ENCODE peak calls at places on chromosomes 2 and 18, in eight cellular contexts. A is CD8-positive, alpha-beta T cell; N is cardiac muscle cell; J is K562; E is PC-9; K is pancreas; H is mammary epithelial cell; M is thyroid gland. T is an unnamed sample.
A peak's percentile ranks its signal among the peaks of the same experiment; 100 is the strongest.

GRCh38 chr18:8261651-8262091 is 347.6 kb upstream of the RAB12 start:
- DNase-seq in A (no peak), N (no peak), J (no peak), E (no peak), K (no peak), H (no peak), M (peak; percentile 27), T (no peak)

GRCh38 chr2:73984922-73985317 is 210 bp downstream of the TET3 start:
- DNase-seq in A (peak; percentile 68), N (no peak), J (no peak), E (no peak), K (peak; percentile 61), H (no peak), M (peak; percentile 65), T (no peak)

GRCh38 chr2:9554841-9555337 is 741 bp downstream of the ADAM17 start:
- DNase-seq in A (peak; percentile 16), N (peak; percentile 67), J (no peak), E (peak; percentile 78), K (peak; percentile 24), H (peak; percentile 86), M (peak; percentile 49), T (no peak)

GRCh38 chr2:61660511-61661388 is 122.6 kb upstream of the XPO1 start:
- DNase-seq in A (no peak), N (peak; percentile 42), J (no peak), E (no peak), K (peak; percentile 25), H (no peak), M (no peak), T (no peak)

GRCh38 chr2:234691968-234692955 is 195.4 kb upstream of the ARL4C start:
- DNase-seq in A (no peak), N (no peak), J (no peak), E (no peak), K (no peak), H (no peak), M (no peak), T (peak; percentile 45)

GRCh38 chr2:229059331-229060033 is 211.6 kb downstream of the PID1 start:
- DNase-seq in A (no peak), N (no peak), J (no peak), E (no peak), K (no peak), H (no peak), M (no peak), T (no peak)

GRCh38 chr2:64766841-64767669 is 113.3 kb upstream of the SERTAD2 start:
- DNase-seq in A (no peak), N (no peak), J (peak; percentile 24), E (no peak), K (no peak), H (no peak), M (no peak), T (no peak)

GRCh38 chr2:7609556-7610323 is 692.5 kb downstream of the RNF144A start:
- DNase-seq in A (no peak), N (no peak), J (no peak), E (no peak), K (no peak), H (no peak), M (no peak), T (no peak)

GRCh38 chr2:234269769-234270204 is 219.3 kb downstream of the SPP2 start:
- DNase-seq in A (no peak), N (no peak), J (no peak), E (peak; percentile 80), K (no peak), H (peak; percentile 20), M (no peak), T (no peak)

GRCh38 chr2:113977060-113977659 is 87.3 kb downstream of the ACTR3 start:
- DNase-seq in A (no peak), N (no peak), J (no peak), E (no peak), K (no peak), H (peak; percentile 6), M (peak; percentile 46), T (peak; percentile 72)

GRCh38 chr2:136017786-136018185 is 32.4 kb upstream of the DARS1 start:
- DNase-seq in A (no peak), N (no peak), J (no peak), E (no peak), K (no peak), H (no peak), M (no peak), T (no peak)
- H3K27ac ChIP-seq in A (no peak overlapping the region), N (no peak overlapping the region), J (no peak overlapping the region), E (no peak overlapping the region), K (no peak overlapping the region), H (no peak overlapping the region), M (no peak overlapping the region), T (no peak overlapping the region)

GRCh38 chr2:46547223-46548102 is 68.1 kb downstream of the TMEM247 start:
- DNase-seq in A (no peak), N (no peak), J (no peak), E (no peak), K (peak; percentile 54), H (no peak), M (no peak), T (no peak)
- TF ChIP-seq CTCF in A (no peak), N (no peak), J (no peak), E (no peak), K (no peak), H (no peak), M (no peak), T (no peak)

DNA sequence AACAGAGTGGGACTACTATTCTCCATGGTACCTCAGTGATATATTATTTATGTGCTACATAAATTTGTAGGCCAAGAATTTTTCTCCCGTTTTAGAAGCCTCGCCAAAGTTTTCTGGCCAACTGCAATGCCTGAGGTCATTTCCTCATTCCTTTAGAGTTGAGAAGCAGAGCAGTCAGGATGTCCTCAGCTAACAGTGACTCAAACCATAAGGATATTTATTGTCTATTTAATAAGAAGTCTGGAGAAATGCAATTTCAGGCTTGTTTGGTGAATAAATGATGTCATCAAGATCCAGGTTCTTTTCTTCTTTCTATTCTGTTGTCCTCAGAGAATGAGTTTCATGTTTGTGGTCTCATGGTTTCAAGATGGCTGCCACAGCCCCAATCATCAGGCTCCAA is 91.0 kb downstream of the ADCYAP1 start:
- DNase-seq in A (no peak), N (no peak), J (no peak), E (peak; percentile 76), K (no peak), H (peak; percentile 38), M (no peak), T (no peak)
- H3K27ac ChIP-seq in A (no peak overlapping the region), N (no peak overlapping the region), J (no peak overlapping the region), E (peak overlapping the region; percentile 65), K (no peak overlapping the region), H (no peak overlapping the region), M (no peak overlapping the region), T (no peak overlapping the region)

GRCh38 chr2:176104338-176105077 is 2.6 kb upstream of the HOXD11 start:
- DNase-seq in A (no peak), N (peak; percentile 44), J (no peak), E (no peak), K (no peak), H (no peak), M (no peak), T (no peak)
- TF ChIP-seq CTCF in A (no peak), N (no peak), J (no peak), E (no peak), K (no peak), H (no peak), M (no peak), T (no peak)

GRCh38 chr2:60411295-60411694 is 142.2 kb downstream of the BCL11A start:
- DNase-seq in A (no peak), N (no peak), J (no peak), E (no peak), K (no peak), H (no peak), M (no peak), T (no peak)

GRCh38 chr2:60410458-60411146 is 142.9 kb downstream of the BCL11A start:
- DNase-seq in A (no peak), N (peak; percentile 46), J (no peak), E (no peak), K (no peak), H (no peak), M (no peak), T (no peak)

GRCh38 chr2:60413819-60414178 is 139.7 kb downstream of the BCL11A start:
- DNase-seq in A (no peak), N (no peak), J (no peak), E (no peak), K (no peak), H (no peak), M (no peak), T (no peak)

GRCh38 chr2:60413069-60413818 is 140.2 kb downstream of the BCL11A start:
- DNase-seq in A (no peak), N (no peak), J (no peak), E (no peak), K (no peak), H (no peak), M (no peak), T (no peak)

GRCh38 chr2:60412626-60413025 is 140.8 kb downstream of the BCL11A start:
- DNase-seq in A (no peak), N (no peak), J (no peak), E (no peak), K (no peak), H (no peak), M (no peak), T (no peak)
- H3K27ac ChIP-seq in A (no peak overlapping the region), N (no peak overlapping the region), J (no peak overlapping the region), E (no peak overlapping the region), K (no peak overlapping the region), H (no peak overlapping the region), M (no peak overlapping the region), T (no peak overlapping the region)

GRCh38 chr18:11322716-11323115 is 173.3 kb upstream of the PIEZO2 start:
- DNase-seq in A (no peak), N (no peak), J (no peak), E (no peak), K (no peak), H (no peak), M (no peak), T (no peak)
- TF ChIP-seq CTCF in A (no peak), N (no peak), J (no peak), E (no peak), K (no peak), H (no peak), M (no peak), T (no peak)

GRCh38 chr18:9447334-9447733 is 28.0 kb upstream of the RALBP1 start:
- DNase-seq in A (no peak), N (no peak), J (no peak), E (no peak), K (no peak), H (no peak), M (no peak), T (no peak)
- H3K27ac ChIP-seq in A (no peak overlapping the region), N (no peak overlapping the region), J (no peak overlapping the region), E (no peak overlapping the region), K (no peak overlapping the region), H (no peak overlapping the region), M (no peak overlapping the region), T (no peak overlapping the region)

DNA sequence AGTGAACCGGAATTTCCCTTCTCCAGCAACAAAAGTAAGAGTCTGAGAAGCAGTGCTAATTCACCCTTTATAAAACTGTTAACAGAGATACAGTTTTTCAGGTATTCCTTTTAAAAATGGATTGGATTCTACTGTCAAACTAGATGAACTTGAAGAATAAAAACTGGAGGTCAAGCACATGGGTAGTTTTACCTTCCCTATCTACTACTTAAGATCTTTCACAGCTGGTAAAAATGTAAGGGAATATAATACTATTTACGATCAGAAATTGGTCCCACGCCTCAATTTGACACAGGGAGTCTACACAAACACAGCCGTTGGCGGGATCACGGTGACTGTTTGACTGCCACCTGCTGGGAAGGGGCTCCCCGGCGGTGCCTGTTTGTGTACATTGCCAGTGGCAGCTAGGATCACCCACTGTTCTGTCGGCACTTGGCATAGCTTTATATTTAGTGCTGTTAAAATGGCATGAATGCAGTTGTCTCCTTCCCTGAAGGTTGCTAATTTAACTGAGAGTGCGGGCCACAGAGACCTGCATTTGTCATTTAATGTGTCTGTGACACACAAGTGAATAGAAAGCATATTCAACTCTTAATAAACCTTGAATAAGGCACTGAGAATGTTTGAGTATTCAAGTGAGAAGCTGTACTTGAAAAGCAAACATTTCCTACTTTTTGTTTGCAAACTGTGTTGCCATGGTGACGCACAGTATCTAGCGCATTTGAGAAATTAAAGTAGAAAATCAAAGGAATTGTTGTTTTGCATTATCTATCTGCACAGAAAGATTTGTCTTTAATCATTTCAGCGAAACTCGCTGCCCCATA is 59.6 kb downstream of the ABCG8 start:
- DNase-seq in A (no peak), N (peak; percentile 19), J (no peak), E (no peak), K (peak; percentile 69), H (no peak), M (peak; percentile 26), T (no peak)
- TF ChIP-seq CTCF in A (no peak), N (no peak), J (peak; percentile 44), E (no peak), K (peak; percentile 17), H (no peak), M (no peak), T (no peak)